ENCODE peak calls at places on chromosomes 12 and 14, in six cellular contexts. A is AG08396; Q is Calu3; L is stimulated activated naive CD8-positive, alpha-beta T cell treated with anti-CD3 and anti-CD28 coated beads, Interleukin-15, amount 100 ng/mL, for 72 hours; U is left cardiac atrium; E is endothelial cell. V is an unnamed sample.

GRCh38 chr14:60631842-60632241 is 17.4 kb downstream of the SIX1 start:
- DNase-seq in A (no peak), Q (no peak), L (no peak), U (no peak), E (no peak), V (no peak)

GRCh38 chr14:36208690-36209278 is 32.3 kb upstream of the PTCSC3 start:
- DNase-seq in A (no peak), Q (no peak), L (no peak), U (no peak), E (no peak), V (no peak)

GRCh38 chr12:54891717-54892478 is 37.6 kb downstream of the MUCL1 start:
- DNase-seq in A (no peak), Q (peak; percentile 57), L (no peak), U (no peak), E (no peak), V (no peak)

GRCh38 chr14:105931808-105932483 is 405.6 kb downstream of the TMEM121 start:
- DNase-seq in A (no peak), Q (no peak), L (no peak), U (no peak), E (no peak), V (peak; percentile 21)

GRCh38 chr12:10753066-10753465 is 29.9 kb upstream of the YBX3 start:
- DNase-seq in A (peak; percentile 25), Q (no peak), L (no peak), U (no peak), E (no peak), V (no peak)

GRCh38 chr14:99720941-99721791 is 37.1 kb downstream of the CYP46A1 start:
- DNase-seq in A (no peak), Q (no peak), L (no peak), U (no peak), E (no peak), V (no peak)

GRCh38 chr12:101969-102878 is 35.7 kb downstream of the IQSEC3 start:
- DNase-seq in A (no peak), Q (no peak), L (no peak), U (no peak), E (peak; percentile 22), V (peak; percentile 64)

GRCh38 chr14:101087614-101088394 is 184.3 kb upstream of the RTL1 start:
- DNase-seq in A (no peak), Q (no peak), L (no peak), U (peak; percentile 15), E (no peak), V (no peak)

GRCh38 chr12:12839886-12840285 is 26.7 kb downstream of the DDX47 start:
- DNase-seq in A (peak; percentile 81), Q (peak; percentile 63), L (no peak), U (peak; percentile 40), E (no peak), V (peak; percentile 63)

GRCh38 chr12:116885496-116885895 is 4.3 kb upstream of the HRK start:
- DNase-seq in A (no peak), Q (no peak), L (no peak), U (no peak), E (no peak), V (no peak)